ENCODE peak calls at places on chromosome 22, in eight cellular contexts. K is activated CD4-positive, alpha-beta T cell treated with anti-CD3 and anti-CD28 coated beads, Interleukin-2, amount 10 ng/mL, durations not matched to agents 7 days and 5 days; V is NCI-H510A; H is NCI-H774; U is lower lobe of right lung; Q is fibroblast of the aortic adventitia; N is T-helper 9 cell; L is cardiac muscle cell. M is an unnamed sample.

GRCh38 chr22:50469377-50470305 is 5.2 kb downstream of the SBF1 start:
- DNase-seq in K (peak; percentile 98), V (peak; percentile 47), H (no peak), U (peak; percentile 82), Q (no peak), N (peak; percentile 96), L (no peak), M (peak; percentile 98)

GRCh38 chr22:21606775-21607174 is 23.0 kb downstream of the YDJC start:
- DNase-seq in K (no peak), V (no peak), H (no peak), U (no peak), Q (no peak), N (no peak), L (no peak), M (no peak)

GRCh38 chr22:39318507-39319283 is 728 bp downstream of the RPL3 start:
- DNase-seq in K (peak; percentile 49), V (no peak), H (no peak), U (no peak), Q (no peak), N (no peak), L (peak; percentile 56), M (peak; percentile 59)

GRCh38 chr22:38294193-38294592 is 21.4 kb upstream of the TMEM184B start:
- DNase-seq in K (no peak), V (no peak), H (no peak), U (no peak), Q (no peak), N (no peak), L (no peak), M (no peak)

GRCh38 chr22:48039326-48039725 is 1276.9 kb downstream of the TBC1D22A start:
- DNase-seq in K (no peak), V (no peak), H (no peak), U (no peak), Q (no peak), N (no peak), L (no peak), M (no peak)

GRCh38 chr22:27477171-27477570 is 324.4 kb downstream of the MN1 start:
- DNase-seq in K (no peak), V (no peak), H (no peak), U (no peak), Q (no peak), N (no peak), L (no peak), M (no peak)

GRCh38 chr22:25448435-25449051 is 115.9 kb upstream of the GRK3 start:
- DNase-seq in K (peak; percentile 10), V (no peak), H (no peak), U (no peak), Q (peak; percentile 48), N (peak; percentile 3), L (peak; percentile 35), M (peak; percentile 21)

GRCh38 chr22:25364736-25365241 is 145.3 kb downstream of the CRYBB2 start:
- DNase-seq in K (no peak), V (no peak), H (no peak), U (peak; percentile 50), Q (no peak), N (no peak), L (no peak), M (no peak)

GRCh38 chr22:44628856-44629255 is 73.1 kb upstream of the PRR5 start:
- DNase-seq in K (no peak), V (no peak), H (no peak), U (peak; percentile 38), Q (no peak), N (no peak), L (no peak), M (no peak)

GRCh38 chr22:30802202-30803166 is 107.8 kb downstream of the OSBP2 start:
- DNase-seq in K (peak; percentile 77), V (peak; percentile 65), H (no peak), U (peak; percentile 89), Q (peak; percentile 85), N (peak; percentile 20), L (peak; percentile 95), M (no peak)

GRCh38 chr22:25235547-25236290 is 16.3 kb downstream of the CRYBB2 start:
- DNase-seq in K (peak; percentile 80), V (peak; percentile 9), H (peak; percentile 42), U (peak; percentile 76), Q (peak; percentile 64), N (peak; percentile 6), L (peak; percentile 92), M (peak; percentile 79)

GRCh38 chr22:50731811-50732624 is 6.0 kb upstream of the ACR start:
- DNase-seq in K (peak; percentile 57), V (no peak), H (no peak), U (peak; percentile 52), Q (peak; percentile 34), N (peak; percentile 48), L (peak; percentile 56), M (peak; percentile 68)

GRCh38 chr22:38982008-38982927 is at the start of gene APOBEC3B:
- DNase-seq in K (peak; percentile 77), V (peak; percentile 63), H (no peak), U (peak; percentile 80), Q (peak; percentile 94), N (peak; percentile 51), L (peak; percentile 73), M (peak; percentile 47)

GRCh38 chr22:30429887-30430286 is 4.3 kb downstream of the MTFP1 start:
- DNase-seq in K (no peak), V (no peak), H (no peak), U (no peak), Q (no peak), N (no peak), L (no peak), M (no peak)

GRCh38 chr22:24969588-24970301 is 17.2 kb downstream of the KIAA1671 start:
- DNase-seq in K (no peak), V (no peak), H (no peak), U (no peak), Q (peak; percentile 51), N (no peak), L (peak; percentile 17), M (no peak)

GRCh38 chr22:44365832-44366231 is 53.1 kb upstream of the SHISAL1 start:
- DNase-seq in K (no peak), V (no peak), H (no peak), U (peak; percentile 6), Q (no peak), N (no peak), L (no peak), M (no peak)

GRCh38 chr22:28244760-28245159 is 325.7 kb upstream of the PITPNB start:
- DNase-seq in K (no peak), V (no peak), H (no peak), U (no peak), Q (no peak), N (no peak), L (peak; percentile 34), M (no peak)

GRCh38 chr22:20965104-20965887 is 1.8 kb upstream of the AIFM3 start:
- DNase-seq in K (no peak), V (no peak), H (no peak), U (no peak), Q (no peak), N (no peak), L (peak; percentile 33), M (no peak)

GRCh38 chr22:35506259-35506570 is 34.4 kb upstream of the RASD2 start:
- DNase-seq in K (no peak), V (no peak), H (no peak), U (no peak), Q (no peak), N (no peak), L (no peak), M (no peak)

GRCh38 chr22:19869497-19870152 is 15.0 kb upstream of the GNB1L start:
- DNase-seq in K (no peak), V (no peak), H (no peak), U (peak; percentile 31), Q (no peak), N (no peak), L (no peak), M (no peak)

GRCh38 chr22:22710719-22711531 is 66.5 kb downstream of the GGTLC2 start:
- DNase-seq in K (peak; percentile 79), V (no peak), H (peak; percentile 3), U (peak; percentile 76), Q (peak; percentile 58), N (peak; percentile 81), L (no peak), M (peak; percentile 69)

GRCh38 chr22:45503816-45504702 is 1.4 kb downstream of the FBLN1 start:
- DNase-seq in K (no peak), V (no peak), H (no peak), U (peak; percentile 38), Q (peak; percentile 55), N (no peak), L (no peak), M (no peak)

GRCh38 chr22:38267086-38267485 is 5.7 kb downstream of the TMEM184B start:
- DNase-seq in K (peak; percentile 79), V (no peak), H (no peak), U (no peak), Q (peak; percentile 65), N (peak; percentile 46), L (no peak), M (no peak)

GRCh38 chr22:32695451-32695891 is 106.0 kb upstream of the TIMP3 start:
- DNase-seq in K (no peak), V (no peak), H (no peak), U (no peak), Q (peak; percentile 66), N (no peak), L (no peak), M (no peak)

GRCh38 chr22:45830531-45831245 is 146.3 kb downstream of the WNT7B start:
- DNase-seq in K (no peak), V (peak; percentile 26), H (no peak), U (no peak), Q (peak; percentile 33), N (no peak), L (peak; percentile 24), M (no peak)

GRCh38 chr22:44248926-44249325 is 63.8 kb downstream of the SHISAL1 start:
- DNase-seq in K (no peak), V (no peak), H (no peak), U (no peak), Q (no peak), N (no peak), L (no peak), M (no peak)